ENCODE peak calls at places on chromosomes 5 and 9, in five cellular contexts. M, L, N, O and E are unnamed samples.

GRCh38 chr5:72205431-72206009 is 98.2 kb downstream of the MAP1B start:
- DNase-seq in N (no peak), M (no peak), O (no peak), L (no peak), E (no peak)

GRCh38 chr5:40518511-40518917 is 161.2 kb upstream of the PTGER4 start:
- DNase-seq in O (no peak), L (no peak), N (no peak), M (peak; percentile 56), E (no peak)

GRCh38 chr5:145680169-145680568 is 155.0 kb downstream of the PRELID2 start:
- DNase-seq in O (no peak), N (no peak), M (no peak), L (no peak), E (no peak)

GRCh38 chr9:133701981-133702797 is 36.0 kb downstream of the SARDH start:
- DNase-seq in O (no peak), M (no peak), N (peak; percentile 26), L (peak; percentile 15), E (peak; percentile 12)

GRCh38 chr9:134291961-134292871 is 34.0 kb upstream of the RXRA start:
- DNase-seq in M (no peak), L (no peak), O (no peak), N (no peak), E (no peak)

GRCh38 chr9:35110327-35110758 is 5.3 kb downstream of the ATOSB start:
- DNase-seq in O (no peak), M (no peak), L (peak; percentile 78), N (no peak), E (no peak)

GRCh38 chr9:33125871-33126822 is 41.0 kb downstream of the B4GALT1 start:
- DNase-seq in O (no peak), N (no peak), M (no peak), L (peak; percentile 34), E (no peak)

GRCh38 chr5:15421798-15422456 is 78.1 kb upstream of the FBXL7 start:
- DNase-seq in M (no peak), N (no peak), L (peak; percentile 8), O (no peak), E (no peak)

GRCh38 chr5:172583931-172584511 is 57.0 kb upstream of the NEURL1B start:
- DNase-seq in L (peak; percentile 56), N (peak; percentile 75), M (no peak), O (no peak), E (peak; percentile 68)

GRCh38 chr9:133851693-133852092 is 113.5 kb upstream of the SARDH start:
- DNase-seq in M (no peak), L (no peak), O (no peak), N (no peak), E (no peak)

GRCh38 chr9:113701741-113702422 is 174.2 kb upstream of the ZNF618 start:
- DNase-seq in N (no peak), M (no peak), L (no peak), O (no peak), E (no peak)

GRCh38 chr5:170773031-170773985 is 10.2 kb upstream of the GABRP start:
- DNase-seq in M (no peak), L (no peak), O (no peak), N (no peak), E (no peak)

GRCh38 chr5:142115937-142116614 is 7.5 kb downstream of the NDFIP1 start:
- DNase-seq in M (no peak), O (no peak), L (no peak), N (no peak), E (no peak)

GRCh38 chr9:5578698-5579085 is 50.2 kb upstream of the RIC1 start:
- DNase-seq in L (no peak), M (no peak), O (no peak), N (no peak), E (no peak)

GRCh38 chr5:106331415-106331814 is 1339.3 kb downstream of the EFNA5 start:
- DNase-seq in L (no peak), N (no peak), O (no peak), M (no peak), E (no peak)

GRCh38 chr9:123283048-123283408 is 14.6 kb upstream of the STRBP start:
- DNase-seq in M (no peak), L (no peak), O (no peak), N (no peak), E (no peak)

GRCh38 chr5:118726891-118727290 is 261.5 kb downstream of the DTWD2 start:
- DNase-seq in O (no peak), N (no peak), M (no peak), L (no peak), E (no peak)

GRCh38 chr5:166602271-166602670 is 1689.2 kb upstream of the WWC1 start:
- DNase-seq in O (no peak), M (no peak), L (no peak), N (no peak), E (no peak)

GRCh38 chr9:127452481-127453092 is 1.3 kb downstream of the LRSAM1 start:
- DNase-seq in N (peak; percentile 81), L (peak; percentile 42), O (peak; percentile 44), M (no peak), E (peak; percentile 73)

GRCh38 chr5:88675159-88675757 is 207.7 kb downstream of the MEF2C start:
- DNase-seq in M (no peak), O (no peak), L (no peak), N (no peak), E (no peak)

GRCh38 chr9:33467526-33467925 is 6.2 kb downstream of the NOL6 start:
- DNase-seq in N (no peak), L (no peak), M (no peak), O (no peak), E (no peak)

GRCh38 chr5:150638488-150639316 is 1.8 kb upstream of the SYNPO start:
- DNase-seq in O (no peak), N (no peak), L (no peak), M (no peak), E (no peak)

GRCh38 chr9:128918921-128919320 is 1.9 kb upstream of the PHYHD1 start:
- DNase-seq in M (no peak), N (no peak), O (no peak), L (no peak), E (no peak)

GRCh38 chr5:96775689-96776088 is 32.1 kb downstream of the ERAP1 start:
- DNase-seq in L (no peak), M (no peak), O (no peak), N (no peak), E (no peak)
- TF ChIP-seq POLR2A in L (no peak), M (no peak), O (no peak), N (no peak), E (no peak)

GRCh38 chr5:134392301-134392700 is 19.4 kb downstream of the CDKN2AIPNL start:
- DNase-seq in O (no peak), N (no peak), L (no peak), M (no peak), E (no peak)

GRCh38 chr5:134398609-134399155 is 13.0 kb downstream of the CDKN2AIPNL start:
- DNase-seq in M (no peak), L (peak; percentile 88), O (no peak), N (no peak), E (no peak)

GRCh38 chr5:134394932-134395331 is 16.7 kb downstream of the CDKN2AIPNL start:
- DNase-seq in M (no peak), O (no peak), L (no peak), N (no peak), E (no peak)

GRCh38 chr5:134396274-134396673 is 15.4 kb downstream of the CDKN2AIPNL start:
- DNase-seq in L (no peak), O (no peak), M (no peak), N (no peak), E (no peak)

GRCh38 chr5:134397196-134397595 is 14.5 kb downstream of the CDKN2AIPNL start:
- DNase-seq in M (no peak), L (no peak), O (no peak), N (no peak), E (no peak)
- TF ChIP-seq POLR2A in M (no peak), L (no peak), O (no peak), N (no peak), E (no peak)

GRCh38 chr5:102833146-102833545 is 78.0 kb downstream of the PAM start:
- DNase-seq in L (no peak), O (no peak), M (no peak), N (no peak), E (no peak)
- TF ChIP-seq POLR2A in L (no peak), O (no peak), M (no peak), N (no peak), E (no peak)

DNA sequence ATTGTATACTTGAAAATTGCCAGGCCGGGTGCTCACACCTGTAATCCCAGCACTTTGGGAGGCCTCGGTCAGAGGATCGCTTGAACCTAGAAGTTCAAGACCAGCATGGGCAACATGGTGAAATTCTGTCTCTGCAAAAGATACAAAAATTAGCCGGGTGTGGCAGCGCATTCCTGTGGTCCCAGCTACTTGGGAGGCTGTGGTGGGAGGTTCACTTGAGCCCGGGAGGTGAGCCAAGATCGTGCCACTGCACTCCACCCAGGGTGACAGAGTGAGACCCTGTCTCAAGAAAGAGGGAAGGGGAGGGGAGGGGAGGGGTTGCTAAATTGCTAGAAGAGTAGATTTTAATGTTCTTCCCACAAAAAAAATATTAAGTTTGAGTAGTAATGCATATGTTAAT is 53.2 kb downstream of the FNBP1 start:
- DNase-seq in M (no peak), N (no peak), L (no peak), O (no peak), E (no peak)
- TF ChIP-seq POLR2A in M (no peak), N (no peak), L (no peak), O (no peak), E (no peak)

GRCh38 chr9:131762356-131762932 is 22.6 kb upstream of the RAPGEF1 start:
- DNase-seq in M (peak; percentile 43), O (peak; percentile 47), L (peak; percentile 70), N (peak; percentile 74), E (peak; percentile 21)
- TF ChIP-seq POLR2A in M (no peak), O (no peak), L (no peak), N (no peak), E (no peak)

GRCh38 chr5:176388341-176389113 is at the start of the genes HIGD2A and NOP16:
- DNase-seq in O (peak; percentile 99), M (peak; percentile 98), N (peak; percentile 100), L (peak; percentile 100), E (peak; percentile 99)
- TF ChIP-seq POLR2A in O (no peak), M (peak; percentile 80), N (no peak), L (no peak), E (peak; percentile 93)

DNA sequence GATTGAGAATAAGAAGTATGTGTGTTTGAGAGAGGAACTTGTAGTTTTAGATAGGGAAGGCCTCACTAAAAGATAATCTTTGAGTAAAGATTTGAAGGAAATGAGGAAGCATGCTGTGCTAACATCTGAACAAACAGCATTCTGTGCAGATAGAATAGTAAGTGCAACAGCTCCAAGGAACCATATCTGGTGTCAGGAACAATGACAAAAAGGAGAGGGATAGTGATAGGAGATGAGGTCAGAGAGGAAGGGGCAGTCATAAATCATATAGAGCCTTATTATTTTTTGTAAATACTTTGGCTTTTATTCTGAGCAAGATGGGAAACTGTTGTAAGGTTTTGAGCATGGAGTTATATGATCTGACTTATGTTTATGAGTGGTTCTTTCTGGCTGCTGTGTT is 3.8 kb downstream of the MRPL22 start:
- DNase-seq in M (no peak), L (no peak), O (no peak), N (no peak), E (no peak)
- TF ChIP-seq POLR2A in M (no peak), L (no peak), O (no peak), N (no peak), E (no peak)

GRCh38 chr9:70419546-70420266 is 5.2 kb upstream of the KLF9 start:
- DNase-seq in M (peak; percentile 85), O (peak; percentile 97), L (peak; percentile 96), N (peak; percentile 96), E (peak; percentile 97)
- TF ChIP-seq POLR2A in M (peak; percentile 35), O (peak; percentile 60), L (peak; percentile 98), N (no peak), E (no peak)

GRCh38 chr9:2023042-2023441 is 7.9 kb downstream of the SMARCA2 start:
- DNase-seq in O (no peak), N (no peak), M (no peak), L (no peak), E (no peak)
- TF ChIP-seq POLR2A in O (no peak), N (no peak), M (no peak), L (no peak), E (no peak)